ENCODE peak calls at places on chromosomes 16 and 17, in six cellular contexts. U is left lung, I is mammary epithelial cell, S is A549, C is heart left ventricle, L is neural progenitor cell. Y is an unnamed sample.

GRCh38 chr17:57085448-57086068 is 512 bp downstream of the AKAP1 start:
- DNase-seq in U (peak), I (peak), S (peak), C (peak), L (peak), Y (peak)

GRCh38 chr17:46013502-46014165 is 14.6 kb downstream of the STH start:
- DNase-seq in U (no peak), I (peak), S (no peak), C (peak), L (peak), Y (no peak)

GRCh38 chr17:54992797-54993639 is 24.5 kb downstream of the STXBP4 start:
- DNase-seq in U (no peak), I (peak), S (peak), C (no peak), L (peak), Y (no peak)

GRCh38 chr17:51372345-51373004 is 112.1 kb downstream of the UTP18 start:
- DNase-seq in U (peak), I (peak), S (peak), C (no peak), L (peak), Y (peak)

GRCh38 chr17:15334266-15334665 is 7.1 kb downstream of the TEKT3 start:
- DNase-seq in U (no peak), I (no peak), S (peak), C (no peak), L (no peak), Y (no peak)

GRCh38 chr16:65509172-65509571 is 387.3 kb upstream of the CDH11 start:
- DNase-seq in U (no peak), I (peak), S (no peak), C (no peak), L (no peak), Y (no peak)

GRCh38 chr16:29905668-29906067 is 5.4 kb downstream of the ASPHD1 start:
- DNase-seq in U (no peak), I (no peak), S (no peak), C (no peak), L (no peak), Y (no peak)

GRCh38 chr16:56914896-56915295 is 17.0 kb upstream of the HERPUD1 start:
- DNase-seq in U (no peak), I (no peak), S (no peak), C (no peak), L (no peak), Y (no peak)

GRCh38 chr17:42087736-42088705 is 10.3 kb downstream of the ZNF385C start:
- DNase-seq in U (no peak), I (peak), S (no peak), C (no peak), L (no peak), Y (no peak)

GRCh38 chr16:86387461-86388440 is 122.6 kb upstream of the FOXF1 start:
- DNase-seq in U (no peak), I (peak), S (peak), C (no peak), L (no peak), Y (no peak)

GRCh38 chr16:637081-638018 is 1.2 kb upstream of the METTL26 start:
- DNase-seq in U (peak), I (peak), S (peak), C (peak), L (peak), Y (peak)

GRCh38 chr16:69466547-69466946 is 42.1 kb downstream of the CYB5B start:
- DNase-seq in U (no peak), I (no peak), S (no peak), C (no peak), L (no peak), Y (no peak)

GRCh38 chr16:27721548-27722265 is 171.8 kb downstream of the KATNIP start:
- DNase-seq in U (no peak), I (no peak), S (no peak), C (peak), L (no peak), Y (peak)

GRCh38 chr16:71927383-71927782 is 32.1 kb downstream of the IST1 start:
- DNase-seq in U (no peak), I (peak), S (no peak), C (no peak), L (no peak), Y (no peak)

GRCh38 chr17:77049440-77049839 is 91.3 kb upstream of the SEC14L1 start:
- DNase-seq in U (no peak), I (no peak), S (no peak), C (no peak), L (no peak), Y (no peak)

GRCh38 chr16:24118126-24118821 is 137.9 kb upstream of the CACNG3 start:
- DNase-seq in U (no peak), I (no peak), S (no peak), C (no peak), L (no peak), Y (no peak)

GRCh38 chr17:42062673-42063072 is 12.3 kb upstream of the C17orf113 start:
- DNase-seq in U (no peak), I (no peak), S (no peak), C (no peak), L (no peak), Y (no peak)

GRCh38 chr17:10048951-10049350 is 143.9 kb upstream of the RCVRN start:
- DNase-seq in U (no peak), I (no peak), S (no peak), C (no peak), L (no peak), Y (no peak)

GRCh38 chr17:60678118-60678444 is 430 bp downstream of the BCAS3 start:
- DNase-seq in U (no peak), I (no peak), S (peak), C (no peak), L (no peak), Y (no peak)

GRCh38 chr17:49687878-49688491 is 10.1 kb upstream of the SPOP start:
- DNase-seq in U (no peak), I (no peak), S (no peak), C (no peak), L (no peak), Y (no peak)

DNA sequence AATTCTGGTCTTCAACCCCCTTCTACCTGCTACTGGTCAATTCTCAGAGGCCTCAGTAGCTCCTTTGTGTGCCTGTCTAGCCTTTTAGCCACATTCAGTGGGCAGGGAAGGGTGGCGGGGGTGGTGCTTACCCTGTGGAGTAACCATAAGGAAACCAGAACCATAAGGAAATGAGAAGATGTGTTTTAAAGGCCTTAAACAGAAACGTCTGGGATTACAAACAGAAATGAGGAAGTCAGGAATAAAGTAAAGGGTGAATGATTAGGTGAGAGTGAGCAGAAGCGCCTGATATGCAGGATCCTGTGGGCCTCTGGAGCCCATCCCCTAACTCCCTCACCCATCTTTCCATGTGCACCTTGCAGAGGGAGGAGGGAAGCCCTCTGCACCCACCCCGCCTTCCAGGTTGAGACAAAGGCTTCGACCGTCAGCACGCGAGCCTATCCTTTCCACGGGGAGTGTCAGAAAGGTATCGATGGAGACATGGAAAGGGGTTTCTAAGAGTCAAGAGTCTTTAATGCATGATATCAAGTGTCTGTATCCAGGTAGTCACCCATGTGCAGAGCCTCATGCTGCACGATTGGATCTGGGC is 20.4 kb downstream of the KIAA0513 start:
- DNase-seq in U (no peak), I (no peak), S (no peak), C (no peak), L (no peak), Y (no peak)
- H3K27ac ChIP-seq in U (peak), I (no peak), S (no peak), C (no peak), L (no peak), Y (no peak)

DNA sequence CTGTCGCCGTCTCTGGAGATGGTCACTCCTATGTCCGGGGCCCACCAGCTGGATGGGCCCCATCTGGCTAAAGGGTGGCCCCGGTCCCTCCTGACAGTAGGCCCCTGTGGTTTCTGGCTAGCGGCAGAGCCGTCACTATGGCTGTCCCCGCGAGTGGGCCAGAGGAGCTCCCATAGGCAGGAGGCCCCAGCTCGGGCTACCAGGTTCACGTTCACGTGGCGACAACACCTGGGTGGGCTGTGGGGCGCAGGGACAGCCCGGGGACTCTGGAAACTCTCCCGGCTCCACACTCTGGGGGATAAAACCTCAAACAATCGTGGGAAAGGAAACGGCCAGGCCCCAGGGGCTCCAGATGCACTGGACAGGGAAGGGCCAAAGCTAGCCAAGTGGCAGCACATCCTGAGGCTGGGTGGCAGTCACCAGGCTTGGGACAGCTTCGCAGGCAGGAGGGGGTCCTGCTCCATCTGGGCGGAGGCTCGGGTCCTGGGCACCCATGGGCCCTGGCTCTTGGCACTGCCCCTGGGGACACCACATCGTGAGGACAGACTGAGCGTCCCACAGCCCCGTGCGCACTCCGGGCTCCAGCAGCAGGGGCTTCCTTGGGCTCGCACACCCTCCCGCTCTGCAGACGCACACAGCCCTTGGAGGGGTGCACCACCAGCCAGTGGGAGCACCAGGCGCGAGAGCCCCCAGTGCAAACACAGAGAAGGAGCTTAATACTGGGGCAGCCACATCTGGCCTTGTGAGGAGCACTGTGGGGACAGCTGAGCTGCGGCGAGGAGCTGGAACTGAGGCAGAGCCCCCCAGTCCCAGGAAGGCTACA is 4.5 kb downstream of the RNF166 start:
- DNase-seq in U (no peak), I (no peak), S (no peak), C (no peak), L (no peak), Y (no peak)
- H3K4me3 ChIP-seq in U (no peak), I (no peak), S (no peak), C (no peak), L (no peak), Y (no peak)

GRCh38 chr17:65134035-65134434 is 3.1 kb upstream of the RGS9 start:
- DNase-seq in U (no peak), I (no peak), S (no peak), C (no peak), L (no peak), Y (no peak)
- H3K27ac ChIP-seq in U (no peak), I (no peak), S (no peak), C (no peak), L (no peak), Y (no peak)

DNA sequence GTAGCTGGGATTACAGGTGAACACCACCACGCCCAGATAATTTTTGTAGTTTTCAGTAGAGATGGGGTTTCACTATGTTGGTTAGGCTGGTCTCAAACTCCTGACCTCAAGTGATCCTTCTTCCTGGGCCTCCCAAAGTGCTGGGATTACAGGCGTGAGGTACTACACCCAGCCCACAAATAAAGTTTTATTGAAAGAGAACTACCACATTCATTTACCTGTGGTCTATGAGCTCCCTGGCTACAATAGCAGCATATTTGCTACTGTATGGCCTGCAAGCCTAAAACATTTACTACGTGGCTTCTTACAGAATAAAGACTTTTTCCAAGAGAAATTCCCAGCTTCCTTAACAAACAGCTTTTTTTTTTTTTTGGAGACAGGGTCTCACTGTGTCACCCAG is 3.4 kb downstream of the METTL9 start:
- DNase-seq in U (no peak), I (no peak), S (no peak), C (no peak), L (no peak), Y (no peak)
- H3K4me3 ChIP-seq in U (no peak), I (no peak), S (no peak), C (no peak), L (no peak), Y (no peak)

DNA sequence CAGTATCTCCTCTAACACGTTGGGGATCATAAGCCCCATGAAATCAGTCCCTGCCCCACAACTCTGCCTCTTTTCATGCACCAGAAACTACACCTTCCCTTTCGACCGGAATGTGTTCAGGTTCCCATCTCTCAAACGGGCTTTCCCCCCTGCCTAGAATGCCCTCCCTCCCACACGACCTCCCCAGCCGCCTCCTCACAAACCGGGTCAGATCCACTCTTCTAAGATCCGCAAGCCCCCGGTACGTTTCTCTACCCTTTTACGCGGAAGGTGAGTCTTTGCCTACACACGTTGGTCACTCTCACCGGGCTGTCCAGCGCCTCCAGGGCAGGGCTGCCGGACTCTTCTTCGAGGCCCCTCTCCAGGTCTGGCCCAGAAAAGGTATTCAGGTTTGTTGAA is 708 bp downstream of the DHX33 start:
- DNase-seq in U (no peak), I (peak), S (peak), C (no peak), L (no peak), Y (no peak)
- H3K27ac ChIP-seq in U (no peak), I (peak), S (peak), C (peak), L (peak), Y (no peak)

GRCh38 chr17:17776889-17777288 is 59.9 kb downstream of the SREBF1 start:
- DNase-seq in U (no peak), I (no peak), S (no peak), C (no peak), L (no peak), Y (no peak)
- H3K4me3 ChIP-seq in U (no peak), I (no peak), S (no peak), C (no peak), L (no peak), Y (no peak)

GRCh38 chr16:87761020-87761506 is 4.7 kb downstream of the KLHDC4 start:
- DNase-seq in U (no peak), I (no peak), S (no peak), C (no peak), L (no peak), Y (no peak)
- H3K27ac ChIP-seq in U (no peak), I (no peak), S (no peak), C (no peak), L (no peak), Y (no peak)

DNA sequence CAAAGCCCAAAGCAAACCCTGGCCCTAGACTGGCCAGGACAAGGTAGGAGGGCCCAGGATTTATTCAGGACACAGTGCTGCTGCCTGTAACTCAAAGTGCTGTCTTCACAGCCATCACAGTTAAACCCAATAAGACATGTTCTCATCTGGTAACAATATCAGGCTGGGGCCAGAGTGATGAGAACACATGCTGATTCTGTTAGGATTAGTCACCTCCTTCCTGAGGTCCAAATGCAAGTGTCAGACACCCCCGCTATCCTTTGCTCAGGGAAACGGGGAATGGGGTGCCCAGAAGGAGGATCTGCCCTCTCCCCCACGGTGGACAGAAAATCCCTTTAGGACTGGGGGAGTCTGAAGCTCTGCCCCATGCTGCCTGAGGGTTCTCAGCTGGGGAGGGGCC is 9.6 kb downstream of the ZDHHC1 start:
- DNase-seq in U (no peak), I (peak), S (no peak), C (no peak), L (no peak), Y (no peak)
- H3K4me3 ChIP-seq in U (no peak), I (no peak), S (no peak), C (no peak), L (no peak), Y (no peak)

Y was measured in dorsolateral prefrontal cortex.